ENCODE peak calls at places on chromosomes 7 and 10, in nine cellular contexts. M, C, E, P, K, X, V, N and B are unnamed samples.

GRCh38 chr7:1124164-1124563 is 35.8 kb downstream of the ZFAND2A start:
- DNase-seq in P (peak; percentile 48), V (no peak), E (no peak), K (no peak), M (no peak), C (no peak), N (no peak), X (no peak), B (no peak)

GRCh38 chr10:104291439-104291951 is 22.5 kb downstream of the GSTO2 start:
- DNase-seq in M (peak; percentile 91), N (peak; percentile 89), E (peak; percentile 85), C (peak; percentile 92), P (peak; percentile 90), V (peak; percentile 82), X (peak; percentile 76), K (no peak), B (peak; percentile 95)

GRCh38 chr10:19168584-19168983 is 120.0 kb downstream of the MALRD1 start:
- DNase-seq in N (no peak), P (no peak), X (no peak), E (no peak), M (no peak), C (no peak), V (peak; percentile 3), K (no peak), B (no peak)

GRCh38 chr10:110553905-110554304 is 13.6 kb upstream of the SMC3 start:
- DNase-seq in K (no peak), C (no peak), M (no peak), X (no peak), N (no peak), E (no peak), V (no peak), P (no peak), B (no peak)

GRCh38 chr10:89301721-89302445 is at the start of gene IFIT2:
- DNase-seq in P (no peak), E (peak; percentile 24), K (peak; percentile 42), M (peak; percentile 48), N (no peak), V (no peak), C (no peak), X (peak; percentile 66), B (no peak)

GRCh38 chr7:94481246-94481645 is 28.4 kb upstream of the CASD1 start:
- DNase-seq in X (no peak), K (no peak), M (no peak), N (no peak), E (no peak), C (no peak), V (no peak), P (no peak), B (no peak)

GRCh38 chr10:26516540-26517101 is 78.5 kb downstream of the APBB1IP start:
- DNase-seq in C (no peak), E (no peak), X (no peak), P (no peak), K (no peak), V (no peak), N (no peak), M (no peak), B (no peak)

GRCh38 chr10:44966129-44966815 is 6.7 kb downstream of the RASSF4 start:
- DNase-seq in C (peak; percentile 33), P (no peak), K (no peak), N (no peak), X (no peak), V (no peak), M (no peak), E (no peak), B (no peak)

GRCh38 chr10:93745411-93746065 is 12.2 kb upstream of the LGI1 start:
- DNase-seq in N (no peak), V (peak; percentile 67), P (no peak), M (peak; percentile 24), C (no peak), X (no peak), K (no peak), E (no peak), B (no peak)

GRCh38 chr7:100888988-100889760 is at the start of gene UFSP1:
- DNase-seq in K (no peak), V (no peak), P (no peak), X (no peak), C (no peak), M (no peak), N (no peak), E (no peak), B (no peak)

GRCh38 chr10:49664842-49665355 is 14.6 kb upstream of the C10orf53 start:
- DNase-seq in K (no peak), V (no peak), N (no peak), E (no peak), M (no peak), C (no peak), X (no peak), P (no peak), B (no peak)

GRCh38 chr7:92802398-92802797 is 34.0 kb downstream of the CDK6 start:
- DNase-seq in P (no peak), X (no peak), M (no peak), C (no peak), V (no peak), N (no peak), E (no peak), K (no peak), B (no peak)

GRCh38 chr10:22333667-22334282 is 11.5 kb upstream of the SPAG6 start:
- DNase-seq in K (no peak), N (no peak), C (no peak), P (no peak), X (no peak), M (no peak), V (no peak), E (no peak), B (no peak)

GRCh38 chr10:61787170-61787569 is 114.3 kb upstream of the ARID5B start:
- DNase-seq in P (no peak), N (no peak), E (no peak), C (no peak), X (no peak), V (no peak), M (no peak), K (no peak), B (no peak)

GRCh38 chr7:44287488-44288380 is 37.7 kb downstream of the CAMK2B start:
- DNase-seq in P (peak; percentile 44), V (no peak), C (peak; percentile 55), N (no peak), K (no peak), M (peak; percentile 9), E (no peak), X (no peak), B (peak; percentile 4)

GRCh38 chr10:106384541-106384940 is 780.0 kb downstream of the SORCS1 start:
- DNase-seq in E (no peak), N (no peak), K (no peak), X (no peak), V (no peak), P (no peak), M (no peak), C (no peak), B (no peak)
- H3K9me3 ChIP-seq in E (no peaks in the 10 kb centered on the region), N (no peaks in the 10 kb centered on the region), K (no peaks in the 10 kb centered on the region), X (no peaks in the 10 kb centered on the region), V (no peaks in the 10 kb centered on the region), P (no peaks in the 10 kb centered on the region), M (no peaks in the 10 kb centered on the region), C (no peaks in the 10 kb centered on the region), B (no peaks in the 10 kb centered on the region)

DNA sequence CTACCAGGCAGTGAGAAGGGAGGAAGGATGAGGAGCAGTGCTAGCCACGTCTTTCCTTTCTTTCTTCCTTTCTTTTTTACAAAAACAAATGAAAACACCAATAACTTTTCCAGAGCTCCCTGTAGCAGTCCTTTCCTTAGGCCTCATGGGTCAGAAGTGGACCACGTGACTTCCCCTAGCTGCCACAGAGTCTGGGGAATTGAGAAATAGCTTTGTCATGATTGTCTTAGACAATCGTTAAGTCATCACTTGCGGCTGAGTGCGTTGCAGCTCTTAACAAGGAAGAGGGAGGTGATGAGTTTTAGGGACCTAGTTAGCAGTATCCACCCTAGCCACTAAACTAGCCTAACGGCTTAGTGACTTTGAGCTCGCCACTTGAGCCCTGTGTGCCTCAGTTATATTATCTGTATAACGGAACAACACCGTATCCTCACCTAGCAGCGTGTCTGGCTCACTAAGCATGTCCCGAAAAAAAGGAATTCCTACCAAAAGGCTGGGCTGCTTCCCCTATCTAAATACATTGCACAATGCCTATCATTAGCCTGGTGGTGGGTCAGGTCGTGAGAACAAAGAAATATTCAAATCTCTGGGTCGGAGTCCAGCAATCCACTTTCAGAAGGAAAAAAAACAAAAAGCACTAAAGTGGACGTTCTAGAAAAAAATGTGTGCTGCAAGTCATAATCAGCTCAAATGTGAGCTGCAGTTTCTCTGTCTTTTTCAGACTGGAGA is 338.7 kb upstream of the FOXK1 start:
- DNase-seq in M (no peak), C (no peak), P (no peak), X (no peak), E (no peak), V (no peak), K (no peak), N (no peak), B (no peak)
- H3K9me3 ChIP-seq in M (no peaks in the 10 kb centered on the region), C (no peaks in the 10 kb centered on the region), P (no peaks in the 10 kb centered on the region), X (peaks cover 13% of the 10 kb centered on the region), E (no peaks in the 10 kb centered on the region), V (no peaks in the 10 kb centered on the region), K (peaks cover 57% of the 10 kb centered on the region), N (no peaks in the 10 kb centered on the region), B (no peaks in the 10 kb centered on the region)

DNA sequence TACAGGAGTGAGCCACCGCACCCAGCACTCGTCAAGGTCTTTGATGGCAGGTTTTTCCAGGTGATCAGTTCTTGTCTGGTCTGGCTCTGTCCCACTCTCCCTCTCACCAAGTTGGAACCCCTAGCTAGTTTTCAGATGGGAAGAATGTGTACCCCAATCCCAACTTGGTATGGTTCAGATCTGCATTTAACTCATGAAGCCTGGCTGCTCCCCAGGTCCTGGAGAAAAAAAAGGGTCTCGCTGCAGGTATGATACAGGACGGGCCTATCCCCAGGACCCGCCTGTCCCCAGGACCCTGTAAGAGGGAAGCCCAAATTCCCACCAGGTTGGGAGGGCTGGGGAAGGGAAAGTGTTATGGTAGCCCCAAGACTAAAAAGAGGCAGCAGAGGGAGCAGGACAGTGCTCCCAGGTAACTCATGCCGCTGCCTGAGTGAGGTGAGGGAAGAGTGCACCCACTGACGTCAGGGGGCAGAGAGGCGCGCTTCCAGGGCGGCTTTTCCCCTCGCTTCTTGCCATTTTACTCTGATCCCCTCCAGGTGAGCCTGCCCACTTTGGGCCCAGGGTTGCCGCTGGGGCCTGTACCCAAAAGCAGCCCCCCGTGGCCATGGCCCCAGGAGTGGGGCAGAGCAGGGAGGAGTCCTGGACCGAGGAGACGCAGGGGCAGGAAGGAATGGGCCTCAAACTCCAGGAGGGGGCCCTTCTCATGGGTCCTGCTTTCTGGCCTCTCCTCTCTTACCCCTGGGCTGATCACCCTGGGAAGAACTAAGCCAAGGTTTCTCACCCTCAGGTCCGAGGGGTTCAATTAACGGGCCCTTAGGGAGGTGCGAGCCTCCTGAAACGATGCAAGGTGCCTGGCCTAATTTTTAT is 36.4 kb upstream of the SRRM3 start:
- DNase-seq in V (no peak), K (no peak), N (no peak), E (no peak), M (peak; percentile 14), X (no peak), C (peak; percentile 50), P (no peak), B (no peak)
- H3K9me3 ChIP-seq in V (no peaks in the 10 kb centered on the region), K (no peaks in the 10 kb centered on the region), N (no peaks in the 10 kb centered on the region), E (no peaks in the 10 kb centered on the region), M (no peaks in the 10 kb centered on the region), X (no peaks in the 10 kb centered on the region), C (no peaks in the 10 kb centered on the region), P (no peaks in the 10 kb centered on the region), B (no peaks in the 10 kb centered on the region)

DNA sequence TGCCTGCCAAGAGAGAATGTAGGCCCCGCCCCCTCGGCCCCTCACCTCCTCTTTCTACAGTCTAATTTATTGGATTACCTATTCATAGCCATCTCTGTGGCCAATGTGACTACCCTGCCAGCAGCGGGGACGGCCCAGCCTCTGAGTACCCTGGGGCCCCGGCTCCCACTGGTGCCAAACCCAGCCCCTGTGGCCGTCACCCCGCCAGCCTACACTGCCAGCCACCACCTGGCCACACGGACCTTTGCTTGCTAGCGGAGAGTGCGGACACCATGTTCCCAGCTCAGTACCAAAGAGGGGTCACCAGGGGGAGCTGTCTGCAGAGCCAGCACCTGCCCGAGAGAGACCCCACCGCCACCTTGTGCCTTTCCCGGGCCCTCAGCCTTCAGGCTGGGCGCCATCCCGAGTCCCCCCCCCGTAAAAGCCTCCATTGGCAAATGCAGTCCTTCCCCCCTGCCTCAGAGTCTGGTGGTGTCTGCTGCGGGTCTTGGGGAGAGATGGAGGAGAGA is 511.1 kb downstream of the ZNF37A start:
- DNase-seq in P (no peak), E (no peak), K (no peak), V (no peak), C (no peak), X (no peak), N (no peak), M (no peak), B (no peak)
- H3K9me3 ChIP-seq in P (no peaks in the 10 kb centered on the region), E (no peaks in the 10 kb centered on the region), K (peaks cover 65% of the 10 kb centered on the region), V (no peaks in the 10 kb centered on the region), C (no peaks in the 10 kb centered on the region), X (peaks cover 24% of the 10 kb centered on the region), N (no peaks in the 10 kb centered on the region), M (no peaks in the 10 kb centered on the region), B (no peaks in the 10 kb centered on the region)